ENCODE peak calls at places on chromosomes 2 and 18, in eight cellular contexts. One of them, this sample, is unnamed.
A peak's percentile ranks its signal among the peaks of the same experiment; 100 is the strongest.

GRCh38 chr2:230503798-230504197 is 87.8 kb downstream of the SP100 start:
- DNase-seq in SK-N-DZ: no peak
- DNase-seq in MV-4-11: no peak
- DNase-seq in right cardiac atrium: no peak
- DNase-seq in NCI-H446 treated with DMSO at 0.1 percent for 48 hours: no peak
- DNase-seq in activated CD8-positive, alpha-beta memory T cell treated with anti-CD3 and anti-CD28 coated beads for 24 hours: no peak
- DNase-seq in WERI-Rb-1: no peak
- DNase-seq in neural progenitor cell: no peak
- DNase-seq in this sample: no peak

GRCh38 chr2:55590810-55591440 is 26.5 kb downstream of the PPP4R3B start:
- DNase-seq in neural progenitor cell: no peak
- DNase-seq in right cardiac atrium: no peak
- DNase-seq in NCI-H446 treated with DMSO at 0.1 percent for 48 hours: peak; percentile 56
- DNase-seq in MV-4-11: no peak
- DNase-seq in activated CD8-positive, alpha-beta memory T cell treated with anti-CD3 and anti-CD28 coated beads for 24 hours: no peak
- DNase-seq in WERI-Rb-1: no peak
- DNase-seq in SK-N-DZ: no peak
- DNase-seq in this sample: no peak

GRCh38 chr2:202377308-202377736 is 1.2 kb downstream of the BMPR2 start:
- DNase-seq in NCI-H446 treated with DMSO at 0.1 percent for 48 hours: no peak
- DNase-seq in SK-N-DZ: peak; percentile 37
- DNase-seq in WERI-Rb-1: peak; percentile 16
- DNase-seq in MV-4-11: no peak
- DNase-seq in neural progenitor cell: peak; percentile 76
- DNase-seq in right cardiac atrium: peak; percentile 42
- DNase-seq in activated CD8-positive, alpha-beta memory T cell treated with anti-CD3 and anti-CD28 coated beads for 24 hours: peak; percentile 71
- DNase-seq in this sample: peak; percentile 46

GRCh38 chr2:35989040-35989439 is 366.5 kb upstream of the CRIM1 start:
- DNase-seq in activated CD8-positive, alpha-beta memory T cell treated with anti-CD3 and anti-CD28 coated beads for 24 hours: no peak
- DNase-seq in SK-N-DZ: no peak
- DNase-seq in NCI-H446 treated with DMSO at 0.1 percent for 48 hours: no peak
- DNase-seq in right cardiac atrium: no peak
- DNase-seq in MV-4-11: no peak
- DNase-seq in WERI-Rb-1: no peak
- DNase-seq in neural progenitor cell: peak; percentile 26
- DNase-seq in this sample: no peak

GRCh38 chr2:180003566-180003965 is 3.5 kb downstream of the CWC22 start:
- DNase-seq in right cardiac atrium: no peak
- DNase-seq in MV-4-11: no peak
- DNase-seq in WERI-Rb-1: no peak
- DNase-seq in NCI-H446 treated with DMSO at 0.1 percent for 48 hours: no peak
- DNase-seq in SK-N-DZ: no peak
- DNase-seq in neural progenitor cell: no peak
- DNase-seq in activated CD8-positive, alpha-beta memory T cell treated with anti-CD3 and anti-CD28 coated beads for 24 hours: no peak
- DNase-seq in this sample: peak; percentile 27

GRCh38 chr18:11165138-11165537 is 15.8 kb upstream of the PIEZO2 start:
- DNase-seq in NCI-H446 treated with DMSO at 0.1 percent for 48 hours: no peak
- DNase-seq in MV-4-11: no peak
- DNase-seq in SK-N-DZ: no peak
- DNase-seq in neural progenitor cell: no peak
- DNase-seq in WERI-Rb-1: no peak
- DNase-seq in activated CD8-positive, alpha-beta memory T cell treated with anti-CD3 and anti-CD28 coated beads for 24 hours: no peak
- DNase-seq in right cardiac atrium: no peak
- DNase-seq in this sample: no peak

GRCh38 chr2:109321570-109321969 is 192.6 kb downstream of the SH3RF3 start:
- DNase-seq in neural progenitor cell: no peak
- DNase-seq in activated CD8-positive, alpha-beta memory T cell treated with anti-CD3 and anti-CD28 coated beads for 24 hours: no peak
- DNase-seq in MV-4-11: no peak
- DNase-seq in NCI-H446 treated with DMSO at 0.1 percent for 48 hours: no peak
- DNase-seq in SK-N-DZ: no peak
- DNase-seq in WERI-Rb-1: no peak
- DNase-seq in right cardiac atrium: no peak
- DNase-seq in this sample: no peak

GRCh38 chr2:6993230-6993640 is 76.0 kb downstream of the RNF144A start:
- DNase-seq in right cardiac atrium: peak; percentile 59
- DNase-seq in WERI-Rb-1: no peak
- DNase-seq in neural progenitor cell: no peak
- DNase-seq in SK-N-DZ: no peak
- DNase-seq in NCI-H446 treated with DMSO at 0.1 percent for 48 hours: no peak
- DNase-seq in MV-4-11: no peak
- DNase-seq in activated CD8-positive, alpha-beta memory T cell treated with anti-CD3 and anti-CD28 coated beads for 24 hours: no peak
- DNase-seq in this sample: no peak

GRCh38 chr18:48222118-48222517 is 187.1 kb downstream of the ZBTB7C start:
- DNase-seq in MV-4-11: peak; percentile 63
- DNase-seq in WERI-Rb-1: no peak
- DNase-seq in NCI-H446 treated with DMSO at 0.1 percent for 48 hours: no peak
- DNase-seq in activated CD8-positive, alpha-beta memory T cell treated with anti-CD3 and anti-CD28 coated beads for 24 hours: no peak
- DNase-seq in right cardiac atrium: peak; percentile 40
- DNase-seq in SK-N-DZ: no peak
- DNase-seq in neural progenitor cell: no peak
- DNase-seq in this sample: peak; percentile 36

GRCh38 chr2:156532989-156533388 is 96.8 kb downstream of the GPD2 start:
- DNase-seq in WERI-Rb-1: no peak
- DNase-seq in activated CD8-positive, alpha-beta memory T cell treated with anti-CD3 and anti-CD28 coated beads for 24 hours: no peak
- DNase-seq in MV-4-11: no peak
- DNase-seq in right cardiac atrium: no peak
- DNase-seq in SK-N-DZ: no peak
- DNase-seq in neural progenitor cell: no peak
- DNase-seq in NCI-H446 treated with DMSO at 0.1 percent for 48 hours: no peak
- DNase-seq in this sample: no peak

GRCh38 chr2:223944166-223944703 is 900 bp downstream of the WDFY1 start:
- DNase-seq in NCI-H446 treated with DMSO at 0.1 percent for 48 hours: no peak
- DNase-seq in MV-4-11: no peak
- DNase-seq in SK-N-DZ: no peak
- DNase-seq in WERI-Rb-1: peak; percentile 42
- DNase-seq in neural progenitor cell: peak; percentile 71
- DNase-seq in activated CD8-positive, alpha-beta memory T cell treated with anti-CD3 and anti-CD28 coated beads for 24 hours: peak; percentile 74
- DNase-seq in right cardiac atrium: peak; percentile 31
- DNase-seq in this sample: peak; percentile 45

GRCh38 chr18:62621546-62621945 is 93.8 kb upstream of the PHLPP1 start:
- DNase-seq in WERI-Rb-1: no peak
- DNase-seq in neural progenitor cell: no peak
- DNase-seq in MV-4-11: no peak
- DNase-seq in SK-N-DZ: no peak
- DNase-seq in activated CD8-positive, alpha-beta memory T cell treated with anti-CD3 and anti-CD28 coated beads for 24 hours: no peak
- DNase-seq in NCI-H446 treated with DMSO at 0.1 percent for 48 hours: no peak
- DNase-seq in right cardiac atrium: peak; percentile 69
- DNase-seq in this sample: no peak